ENCODE peak calls at places on chromosome 20, in four cellular contexts. F, O, S and Z are unnamed samples. For H3K27me3, the result is how much of the 10 kb centered on the place peaks cover.

GRCh38 chr20:50848846-50849673 is 54.2 kb downstream of the BCAS4 start:
- DNase-seq in S (no peak), O (no peak), F (peak), Z (no peak)

GRCh38 chr20:46954490-46955038 is 59.9 kb downstream of the EYA2 start:
- DNase-seq in O (no peak), S (no peak), F (no peak), Z (no peak)

GRCh38 chr20:17617868-17618672 is 48.2 kb downstream of the DSTN start:
- DNase-seq in S (no peak), O (no peak), F (peak), Z (no peak)

GRCh38 chr20:47973519-47974233 is 188.4 kb upstream of the SULF2 start:
- DNase-seq in O (peak), S (peak), F (no peak), Z (no peak)

GRCh38 chr20:54284928-54285704 is 77.2 kb downstream of the PFDN4 start:
- DNase-seq in O (no peak), S (no peak), F (no peak), Z (no peak)

GRCh38 chr20:45036044-45036755 is 64.7 kb downstream of the KCNS1 start:
- DNase-seq in S (peak), O (no peak), F (no peak), Z (peak)

GRCh38 chr20:25014816-25015215 is 22.3 kb upstream of the APMAP start:
- DNase-seq in F (no peak), O (no peak), S (no peak), Z (no peak)

GRCh38 chr20:38725959-38726848 is 1.9 kb downstream of the SLC32A1 start:
- DNase-seq in F (peak), O (no peak), S (peak), Z (peak)

GRCh38 chr20:57461726-57462125 is 63.2 kb downstream of the CTCFL start:
- DNase-seq in F (no peak), S (no peak), O (no peak), Z (no peak)

GRCh38 chr20:25308083-25308491 is 60.2 kb downstream of the PYGB start:
- DNase-seq in S (no peak), O (no peak), F (no peak), Z (no peak)

GRCh38 chr20:61724376-61724775 is 341.3 kb downstream of the TAF4 start:
- DNase-seq in O (peak), F (no peak), S (peak), Z (no peak)

GRCh38 chr20:52614036-52614863 is 357.9 kb upstream of the TSHZ2 start:
- DNase-seq in S (no peak), F (no peak), O (no peak), Z (no peak)

GRCh38 chr20:11502051-11502450 is 415.6 kb upstream of the BTBD3 start:
- DNase-seq in F (no peak), O (no peak), S (no peak), Z (peak)

GRCh38 chr20:41005361-41005729 is 23.3 kb upstream of the TOP1 start:
- DNase-seq in O (no peak), S (no peak), F (no peak), Z (no peak)

GRCh38 chr20:3764659-3765058 is 2.9 kb downstream of the ADISSP start:
- DNase-seq in O (no peak), F (no peak), S (no peak), Z (no peak)

GRCh38 chr20:6887966-6888365 is 120.5 kb downstream of the BMP2 start:
- DNase-seq in F (no peak), S (no peak), O (no peak), Z (no peak)

GRCh38 chr20:23658336-23658735 is 20.6 kb upstream of the CST3 start:
- DNase-seq in F (no peak), S (no peak), O (no peak), Z (no peak)

GRCh38 chr20:12265662-12266061 is 348.0 kb downstream of the BTBD3 start:
- DNase-seq in F (no peak), O (no peak), S (no peak), Z (no peak)

GRCh38 chr20:47353224-47353696 is 3.2 kb downstream of the ZMYND8 start:
- DNase-seq in O (no peak), F (no peak), S (no peak), Z (no peak)

GRCh38 chr20:41170386-41171105 is 33.2 kb downstream of the PLCG1 start:
- DNase-seq in S (no peak), F (no peak), O (no peak), Z (no peak)

GRCh38 chr20:39309458-39309857 is 347.3 kb downstream of the DHX35 start:
- DNase-seq in S (no peak), F (no peak), O (no peak), Z (no peak)

GRCh38 chr20:50254466-50255079 is 63.9 kb downstream of the CEBPB start:
- DNase-seq in F (no peak), O (no peak), S (no peak), Z (no peak)

GRCh38 chr20:330233-331149 is 5.1 kb downstream of the SOX12 start:
- DNase-seq in O (no peak), S (peak), F (peak), Z (peak)

GRCh38 chr20:46099491-46100287 is 9.9 kb upstream of the NCOA5 start:
- DNase-seq in O (no peak), F (no peak), S (no peak), Z (no peak)

GRCh38 chr20:55160996-55161395 is 685.6 kb downstream of the DOK5 start:
- DNase-seq in F (no peak), O (no peak), S (no peak), Z (no peak)

GRCh38 chr20:44478188-44478587 is 2.5 kb downstream of the TTPAL start:
- DNase-seq in O (no peak), F (no peak), S (no peak), Z (no peak)

GRCh38 chr20:41406307-41406706 is 39.7 kb upstream of the EMILIN3 start:
- DNase-seq in S (no peak), O (no peak), F (no peak), Z (no peak)

GRCh38 chr20:19081937-19082336 is 130.5 kb upstream of the SLC24A3 start:
- DNase-seq in O (no peak), F (no peak), S (no peak), Z (no peak)

GRCh38 chr20:43824699-43825402 is 89.8 kb upstream of the TOX2 start:
- DNase-seq in O (no peak), S (peak), F (peak), Z (no peak)

GRCh38 chr20:24618739-24619138 is 149.3 kb downstream of the SYNDIG1 start:
- DNase-seq in S (no peak), O (no peak), F (no peak), Z (no peak)

GRCh38 chr20:16947346-16947943 is 199.3 kb downstream of the OTOR start:
- DNase-seq in F (no peak), O (no peak), S (no peak), Z (no peak)

GRCh38 chr20:50690979-50691584 is at the start of gene RIPOR3:
- DNase-seq in S (no peak), O (no peak), F (peak), Z (no peak)

GRCh38 chr20:10710995-10711775 is 37.4 kb upstream of the JAG1 start:
- DNase-seq in S (peak), F (no peak), O (no peak), Z (no peak)

GRCh38 chr20:50930139-50931047 is 844 bp downstream of the ADNP start:
- DNase-seq in S (no peak), O (no peak), F (peak), Z (no peak)

GRCh38 chr20:51635680-51636079 is 93.2 kb upstream of the NFATC2 start:
- DNase-seq in F (no peak), O (no peak), S (no peak), Z (no peak)

GRCh38 chr20:49969946-49970345 is 12.8 kb upstream of the SNAI1 start:
- DNase-seq in S (no peak), O (no peak), F (no peak), Z (no peak)

GRCh38 chr20:35695245-35695749 is 3.9 kb downstream of the NFS1 start:
- DNase-seq in S (peak), O (no peak), F (no peak), Z (no peak)

DNA sequence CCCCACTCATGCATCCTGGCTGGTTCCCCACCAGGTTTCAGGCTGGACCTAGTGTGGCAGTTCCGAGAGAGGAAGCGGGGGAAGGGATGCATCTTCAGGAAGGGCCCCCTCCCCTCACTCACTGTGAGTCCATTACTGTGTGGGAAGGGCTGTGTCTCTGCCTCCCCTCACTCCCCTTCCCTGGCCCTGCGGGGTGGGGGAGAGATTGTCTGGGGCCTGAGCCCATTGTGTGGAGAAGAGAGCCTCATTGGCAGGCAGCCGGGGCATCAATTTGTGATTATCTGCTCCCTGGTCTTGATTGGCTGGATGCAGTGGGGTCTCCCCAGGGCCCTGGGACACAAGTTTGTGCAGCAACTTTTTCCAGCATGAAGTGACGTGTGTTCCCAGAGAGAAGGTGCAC is 4.1 kb upstream of the MYT1 start:
- DNase-seq in F (no peak), S (no peak), O (no peak), Z (no peak)
- H3K27me3 ChIP-seq in F (under half), S (under half), O (under half), Z (under half)

DNA sequence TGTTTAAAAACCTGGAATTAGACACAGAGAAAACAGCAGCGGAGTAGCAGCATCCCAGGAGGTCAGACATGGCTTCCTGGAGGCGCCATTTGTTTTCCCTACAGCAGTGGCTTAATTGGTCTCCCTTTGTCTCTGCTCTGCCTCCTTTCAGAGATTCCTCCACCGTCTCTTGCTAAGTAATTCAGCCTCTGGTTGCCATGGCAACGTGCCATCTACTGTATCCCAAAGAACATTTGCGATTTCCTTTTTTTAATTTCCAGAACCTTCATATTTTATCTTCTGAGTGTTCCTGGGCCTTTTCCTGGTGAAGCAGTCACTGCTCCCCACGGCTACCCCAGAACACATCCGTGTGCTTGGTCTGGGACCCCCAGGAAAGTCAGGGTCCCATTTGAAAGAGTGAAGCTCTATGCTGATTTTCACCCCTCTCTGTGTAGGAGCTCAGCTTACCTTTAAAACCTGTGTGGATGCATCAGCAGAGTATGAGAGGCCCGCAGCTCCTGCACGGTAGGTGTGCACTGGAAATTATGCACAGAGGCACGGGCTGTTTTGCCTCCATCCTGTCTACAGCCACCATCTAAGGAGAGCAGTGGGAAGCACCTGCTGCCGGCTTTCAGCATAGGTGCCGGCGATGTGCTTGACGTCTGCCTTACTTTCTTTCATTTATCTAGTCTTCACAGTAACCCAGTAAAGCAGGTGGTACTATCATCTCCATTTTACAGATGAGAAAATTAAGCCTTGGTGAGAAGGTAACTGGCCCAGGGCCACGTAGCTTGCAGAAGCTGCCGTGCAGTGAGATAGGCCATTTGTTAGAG is 122.9 kb downstream of the SYCP2 start:
- DNase-seq in S (no peak), O (no peak), F (peak), Z (no peak)
- TF ChIP-seq GABPA in S (no peak), O (no peak), F (no peak), Z (no peak)

GRCh38 chr20:59571151-59571550 is 33.2 kb upstream of the PHACTR3 start:
- DNase-seq in O (no peak), S (no peak), F (no peak), Z (no peak)
- H3K27me3 ChIP-seq in O (under half), S (under half), F (under half), Z (under half)

GRCh38 chr20:33575302-33575701 is 85.4 kb downstream of the CBFA2T2 start:
- DNase-seq in O (no peak), F (no peak), S (no peak), Z (no peak)

GRCh38 chr20:33578510-33578909 is 83.6 kb upstream of the C20orf144 start:
- DNase-seq in F (peak), S (no peak), O (no peak), Z (no peak)

GRCh38 chr20:33570743-33571142 is 80.8 kb downstream of the CBFA2T2 start:
- DNase-seq in F (no peak), O (no peak), S (no peak), Z (no peak)

GRCh38 chr20:33576432-33576883 is 85.7 kb upstream of the C20orf144 start:
- DNase-seq in F (peak), O (no peak), S (no peak), Z (no peak)
- TF ChIP-seq GABPA in F (no peak), O (no peak), S (no peak), Z (no peak)

GRCh38 chr20:21103582-21104465 is 2.3 kb downstream of the LINC00237 start:
- DNase-seq in S (no peak), F (peak), O (no peak), Z (no peak)
- H3K27me3 ChIP-seq in S (under half), F (half or more), O (half or more), Z (under half)

GRCh38 chr20:32312718-32313424 is 35.4 kb downstream of the KIF3B start:
- DNase-seq in S (peak), F (no peak), O (no peak), Z (no peak)
- TF ChIP-seq GABPA in S (no peak), F (no peak), O (no peak), Z (no peak)

DNA sequence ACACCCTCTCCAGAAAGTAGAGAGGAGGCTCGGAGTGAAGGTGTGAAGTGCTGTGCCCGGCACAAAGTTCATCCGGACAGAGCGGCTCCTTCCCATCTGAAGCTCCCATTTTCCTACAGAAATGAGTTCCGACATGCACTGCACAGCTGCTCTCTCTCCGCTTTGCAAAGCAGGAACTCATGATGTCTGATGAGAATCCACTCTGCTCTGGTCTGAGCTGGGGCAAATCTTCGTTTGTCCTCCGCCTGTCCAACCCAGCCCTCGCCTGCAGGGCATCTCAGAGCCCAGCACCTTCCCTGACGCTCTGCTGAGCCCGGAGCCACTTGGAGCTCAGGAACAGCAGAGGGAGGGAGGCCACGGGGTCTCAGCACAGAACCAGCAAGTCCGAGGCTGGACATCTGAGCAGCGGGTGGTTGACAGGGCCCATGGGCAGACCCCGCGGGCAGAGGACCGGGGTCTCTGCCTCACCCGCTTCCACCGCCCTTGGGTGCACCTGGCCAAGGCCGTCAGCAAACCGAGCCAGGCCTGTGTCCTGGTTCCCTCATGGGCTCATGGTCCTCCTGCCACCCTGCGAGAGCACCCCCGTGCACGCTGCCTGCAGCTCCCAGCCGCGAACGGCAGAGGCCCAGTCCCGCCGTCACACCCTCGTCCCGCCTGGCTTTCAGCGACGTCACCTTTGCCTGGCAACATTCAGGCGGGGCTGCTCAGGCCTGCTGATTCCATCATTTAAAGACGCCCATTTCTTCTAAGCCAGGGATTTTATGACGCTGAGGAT is 78.5 kb upstream of the BHLHE23 start:
- DNase-seq in S (no peak), O (no peak), F (peak), Z (no peak)
- H3K27me3 ChIP-seq in S (under half), O (under half), F (half or more), Z (under half)

DNA sequence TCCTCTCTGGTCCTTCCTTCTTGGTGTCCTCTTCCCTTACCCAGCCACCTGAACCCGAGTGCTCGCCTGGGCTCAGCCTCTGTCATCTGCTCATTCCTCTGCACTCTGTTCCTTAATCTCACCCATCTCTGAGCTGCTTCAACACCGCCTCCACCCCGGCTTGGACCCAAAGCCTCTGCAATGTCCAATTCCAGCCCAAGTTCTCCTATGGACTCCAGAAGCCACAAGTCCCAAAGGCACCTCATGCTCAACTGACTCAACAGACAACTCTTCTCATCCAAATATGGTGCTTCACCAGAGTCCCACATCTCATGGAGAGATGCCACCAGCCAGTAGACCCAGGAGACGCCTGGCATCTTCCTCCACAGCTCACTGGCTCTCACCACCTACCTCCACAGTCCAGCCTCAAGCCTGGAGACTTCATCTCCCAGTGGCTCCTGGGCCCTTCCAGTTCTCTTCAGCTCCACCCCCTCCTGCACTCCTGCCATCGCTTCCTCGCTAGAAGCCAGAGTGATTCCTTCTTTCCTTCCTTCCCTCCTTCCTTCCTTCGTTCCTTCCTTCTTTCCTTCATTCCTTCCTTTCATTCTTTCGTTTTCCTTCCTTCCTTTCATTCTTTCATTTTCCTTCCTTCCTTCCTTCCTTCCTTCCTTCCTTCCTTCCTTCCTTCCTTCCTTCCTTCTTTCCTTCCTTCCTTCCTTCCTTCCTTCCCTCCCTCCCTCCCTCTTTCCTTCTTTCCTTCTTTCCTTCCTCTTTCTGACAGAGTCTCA is 40.9 kb upstream of the NNAT start:
- DNase-seq in O (no peak), S (no peak), F (no peak), Z (no peak)
- TF ChIP-seq GABPA in O (no peak), S (no peak), F (no peak), Z (no peak)